ENCODE peak calls at places on chromosomes 12 and 14, in seven cellular contexts. G, A, Z, F, T, V and S are unnamed samples.

GRCh38 chr12:30810918-30811317 is 56.2 kb upstream of the CAPRIN2 start:
- DNase-seq in G (no peak), A (no peak), Z (no peak), F (no peak), T (no peak), V (no peak), S (no peak)

GRCh38 chr14:77325746-77326094 is 4.9 kb downstream of the GSTZ1 start:
- DNase-seq in G (no peak), A (no peak), Z (no peak), F (no peak), T (no peak), V (no peak), S (no peak)

GRCh38 chr14:33229269-33229924 is 290.7 kb downstream of the NPAS3 start:
- DNase-seq in G (no peak), A (peak; percentile 18), Z (no peak), F (no peak), T (no peak), V (no peak), S (no peak)

GRCh38 chr12:71160585-71160984 is 2.8 kb upstream of the TSPAN8 start:
- DNase-seq in G (no peak), A (peak; percentile 30), Z (no peak), F (no peak), T (no peak), V (no peak), S (no peak)

GRCh38 chr12:18120899-18121298 is 30.9 kb upstream of the RERGL start:
- DNase-seq in G (no peak), A (no peak), Z (no peak), F (no peak), T (no peak), V (no peak), S (no peak)

GRCh38 chr12:25718081-25718731 is 165.1 kb upstream of the LMNTD1 start:
- DNase-seq in G (no peak), A (no peak), Z (no peak), F (no peak), T (no peak), V (no peak), S (no peak)

GRCh38 chr12:28759334-28759733 is 389.7 kb upstream of the FAR2 start:
- DNase-seq in G (no peak), A (peak; percentile 11), Z (peak; percentile 31), F (no peak), T (no peak), V (no peak), S (no peak)

GRCh38 chr12:28127455-28127854 is 62.8 kb upstream of the CCDC91 start:
- DNase-seq in G (no peak), A (no peak), Z (no peak), F (no peak), T (no peak), V (no peak), S (no peak)

GRCh38 chr12:130715996-130716917 is at the start of gene RIMBP2:
- DNase-seq in G (no peak), A (peak; percentile 9), Z (no peak), F (no peak), T (no peak), V (no peak), S (no peak)

GRCh38 chr12:130452546-130452945 is 114.9 kb downstream of the PIWIL1 start:
- DNase-seq in G (no peak), A (no peak), Z (no peak), F (no peak), T (no peak), V (no peak), S (no peak)

GRCh38 chr12:111037047-111037446 is 116.7 kb upstream of the MYL2 start:
- DNase-seq in G (no peak), A (no peak), Z (no peak), F (no peak), T (no peak), V (no peak), S (no peak)

GRCh38 chr14:22671622-22672021 is 27.5 kb upstream of the OR6J1 start:
- DNase-seq in G (no peak), A (no peak), Z (no peak), F (no peak), T (no peak), V (no peak), S (no peak)

GRCh38 chr14:101471723-101472517 is 89.4 kb upstream of the DIO3 start:
- DNase-seq in G (no peak), A (no peak), Z (no peak), F (no peak), T (no peak), V (no peak), S (no peak)

GRCh38 chr14:68685419-68686211 is 107.3 kb downstream of the ZFP36L1 start:
- DNase-seq in G (peak; percentile 85), A (peak; percentile 61), Z (no peak), F (peak; percentile 92), T (peak; percentile 89), V (peak; percentile 57), S (peak; percentile 80)

GRCh38 chr12:122917508-122918227 is 21.7 kb upstream of the VPS37B start:
- DNase-seq in G (no peak), A (peak; percentile 86), Z (no peak), F (no peak), T (no peak), V (peak; percentile 77), S (no peak)

GRCh38 chr12:123966596-123966995 is 6.0 kb downstream of the CCDC92 start:
- DNase-seq in G (no peak), A (peak; percentile 28), Z (peak; percentile 34), F (no peak), T (no peak), V (no peak), S (no peak)

GRCh38 chr14:34931206-34931605 is 51.6 kb upstream of the SRP54 start:
- DNase-seq in G (peak; percentile 45), A (peak; percentile 4), Z (no peak), F (no peak), T (peak; percentile 9), V (peak; percentile 20), S (peak; percentile 27)

GRCh38 chr14:56119221-56119967 is 1.2 kb downstream of the PELI2 start:
- DNase-seq in G (no peak), A (peak; percentile 55), Z (no peak), F (no peak), T (no peak), V (peak; percentile 37), S (peak; percentile 45)

GRCh38 chr14:93880025-93880820 is 46.9 kb upstream of the FAM181A start:
- DNase-seq in G (no peak), A (peak; percentile 50), Z (peak; percentile 24), F (no peak), T (no peak), V (no peak), S (no peak)

GRCh38 chr12:23472329-23472971 is 477.0 kb downstream of the SOX5 start:
- DNase-seq in G (no peak), A (no peak), Z (no peak), F (no peak), T (no peak), V (no peak), S (no peak)
- TF ChIP-seq CTCF in G (no peak), A (no peak), Z (no peak), F (no peak), T (no peak), V (no peak), S (no peak)

GRCh38 chr12:96063046-96063445 is 27.7 kb upstream of the LTA4H start:
- DNase-seq in G (no peak), A (peak; percentile 59), Z (no peak), F (peak; percentile 24), T (no peak), V (no peak), S (no peak)
- TF ChIP-seq CTCF in G (peak; percentile 39), A (peak; percentile 35), Z (peak; percentile 10), F (peak; percentile 32), T (peak; percentile 22), V (peak; percentile 6), S (no peak)

GRCh38 chr12:12081836-12082497 is 11.2 kb downstream of the BCL2L14 start:
- DNase-seq in G (no peak), A (peak; percentile 65), Z (peak; percentile 28), F (peak; percentile 31), T (peak; percentile 39), V (peak; percentile 78), S (peak; percentile 82)
- TF ChIP-seq CTCF in G (no peak), A (peak; percentile 26), Z (peak; percentile 40), F (peak; percentile 45), T (peak; percentile 54), V (peak; percentile 5), S (no peak)

GRCh38 chr14:67133595-67134441 is 55.4 kb upstream of the GARIN2 start:
- DNase-seq in G (no peak), A (peak; percentile 0), Z (no peak), F (no peak), T (no peak), V (no peak), S (no peak)

GRCh38 chr14:67137744-67138371 is 51.4 kb upstream of the GARIN2 start:
- DNase-seq in G (no peak), A (peak; percentile 22), Z (no peak), F (peak; percentile 17), T (no peak), V (no peak), S (peak; percentile 22)
- TF ChIP-seq CTCF in G (peak; percentile 19), A (peak; percentile 50), Z (peak; percentile 57), F (peak; percentile 17), T (peak; percentile 37), V (peak; percentile 19), S (peak; percentile 17)

DNA sequence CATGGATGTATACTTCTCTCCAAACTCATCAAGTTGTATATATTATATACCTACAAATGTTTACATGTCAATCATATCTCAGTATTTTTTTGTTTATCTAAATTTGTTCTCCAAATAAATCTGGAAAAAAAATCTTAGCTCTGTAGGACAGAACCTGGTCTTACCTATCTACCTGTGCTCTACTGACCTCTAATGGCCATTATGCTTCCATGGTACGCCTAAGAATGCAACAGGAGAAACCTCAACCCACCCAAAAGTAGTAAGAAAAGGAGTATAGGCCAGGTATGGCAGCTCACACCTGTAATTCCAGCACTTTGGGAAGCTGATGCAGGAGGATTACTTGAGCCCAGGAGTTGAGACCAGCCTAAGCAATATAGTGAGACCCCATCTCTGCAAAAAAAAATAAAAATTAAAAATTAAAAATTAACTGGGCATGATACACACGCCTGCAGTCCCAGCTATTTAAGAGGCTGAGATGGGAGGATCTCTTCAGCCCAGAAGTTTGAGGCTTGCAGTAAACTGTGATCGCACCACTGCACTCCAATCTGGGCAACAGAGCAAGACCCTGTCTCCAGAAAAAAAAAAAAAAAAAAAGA is 8.7 kb downstream of the OR11H4 start:
- DNase-seq in G (no peak), A (no peak), Z (no peak), F (peak; percentile 25), T (no peak), V (no peak), S (no peak)
- TF ChIP-seq CTCF in G (no peak), A (no peak), Z (no peak), F (peak; percentile 46), T (peak; percentile 39), V (no peak), S (peak; percentile 4)

DNA sequence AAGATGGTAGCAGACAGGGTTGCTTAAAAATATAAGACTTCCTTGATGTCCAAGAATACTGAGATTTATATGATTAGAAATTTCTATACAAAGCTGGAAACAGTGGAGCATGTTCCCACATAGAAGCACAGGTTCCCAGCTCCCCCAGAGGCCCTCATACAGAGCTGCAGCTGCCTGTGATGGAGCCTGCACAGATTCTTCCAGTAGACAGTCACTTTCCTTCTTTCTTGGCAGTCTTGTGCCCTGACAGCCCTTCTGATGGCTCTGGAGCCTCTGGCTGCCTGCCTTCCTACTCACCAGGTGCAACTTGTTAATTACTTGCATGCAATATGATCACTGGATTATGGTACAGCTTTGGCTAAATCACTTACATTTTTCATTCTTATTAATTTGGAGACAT is 44.4 kb downstream of the BICD1 start:
- DNase-seq in G (no peak), A (no peak), Z (no peak), F (no peak), T (no peak), V (no peak), S (no peak)
- TF ChIP-seq CTCF in G (no peak), A (no peak), Z (no peak), F (no peak), T (no peak), V (no peak), S (no peak)